ENCODE peak calls at places on chromosome 17, in six cellular contexts. K is K562, F is HepG2, Z is H1, A is GM12891, U is GM12878. P is an unnamed sample.

GRCh38 chr17:17698869-17699351 is 17.7 kb downstream of the RAI1 start:
- DNase-seq in K (no peak), F (no peak), Z (no peak), A (no peak), U (no peak), P (no peak)

GRCh38 chr17:60524463-60525346 is 1.3 kb downstream of the APPBP2 start:
- DNase-seq in K (no peak), F (no peak), Z (no peak), A (no peak), U (no peak), P (no peak)

GRCh38 chr17:70995997-70996396 is 826.7 kb downstream of the KCNJ2 start:
- DNase-seq in K (no peak), F (no peak), Z (no peak), A (no peak), U (no peak), P (no peak)

GRCh38 chr17:78780852-78781338 is 1.2 kb downstream of the CYTH1 start:
- DNase-seq in K (no peak), F (no peak), Z (no peak), A (no peak), U (no peak), P (no peak)

GRCh38 chr17:40664582-40665333 is at the start of gene KRT222:
- DNase-seq in K (no peak), F (no peak), Z (no peak), A (no peak), U (no peak), P (no peak)

GRCh38 chr17:81713556-81714411 is 1.7 kb downstream of the SLC25A10 start:
- DNase-seq in K (peak; percentile 70), F (peak; percentile 74), Z (no peak), A (no peak), U (no peak), P (no peak)

GRCh38 chr17:52306314-52306713 is 147.8 kb upstream of the CA10 start:
- DNase-seq in K (no peak), F (no peak), Z (no peak), A (no peak), U (no peak), P (no peak)

GRCh38 chr17:29573558-29573870 is 5.0 kb downstream of the TP53I13 start:
- DNase-seq in K (no peak), F (no peak), Z (no peak), A (no peak), U (no peak), P (no peak)

GRCh38 chr17:36878216-36878615 is 59.1 kb upstream of the LHX1 start:
- DNase-seq in K (no peak), F (no peak), Z (no peak), A (no peak), U (no peak), P (no peak)

GRCh38 chr17:73072254-73072962 is 20.1 kb downstream of the SLC39A11 start:
- DNase-seq in K (no peak), F (no peak), Z (no peak), A (no peak), U (no peak), P (no peak)

GRCh38 chr17:20944014-20944905 is 98.6 kb downstream of the USP22 start:
- DNase-seq in K (no peak), F (peak; percentile 37), Z (no peak), A (no peak), U (no peak), P (no peak)

GRCh38 chr17:83125515-83126274 is 46.3 kb downstream of the METRNL start:
- DNase-seq in K (no peak), F (no peak), Z (no peak), A (no peak), U (no peak), P (no peak)

GRCh38 chr17:44832821-44833220 is 2.7 kb upstream of the GJC1 start:
- DNase-seq in K (no peak), F (no peak), Z (no peak), A (no peak), U (no peak), P (no peak)

GRCh38 chr17:79618383-79619067 is 7.7 kb upstream of the RBFOX3 start:
- DNase-seq in K (no peak), F (no peak), Z (no peak), A (no peak), U (no peak), P (no peak)

GRCh38 chr17:40536731-40537171 is 28.5 kb downstream of the CCR7 start:
- DNase-seq in K (no peak), F (no peak), Z (no peak), A (no peak), U (no peak), P (no peak)

GRCh38 chr17:31068291-31068690 is 26.5 kb upstream of the NF1 start:
- DNase-seq in K (peak; percentile 53), F (peak; percentile 37), Z (no peak), A (no peak), U (no peak), P (peak; percentile 13)

GRCh38 chr17:38585056-38585804 is 20.5 kb downstream of the SRCIN1 start:
- DNase-seq in K (peak; percentile 46), F (peak; percentile 33), Z (no peak), A (no peak), U (no peak), P (no peak)

GRCh38 chr17:69565447-69565846 is 150.9 kb downstream of the MAP2K6 start:
- DNase-seq in K (no peak), F (no peak), Z (no peak), A (no peak), U (no peak), P (no peak)

GRCh38 chr17:78132086-78132676 is 1.6 kb downstream of the TMC8 start:
- DNase-seq in K (no peak), F (no peak), Z (no peak), A (no peak), U (no peak), P (no peak)

GRCh38 chr17:59094921-59095530 is 11.7 kb downstream of the TRIM37 start:
- DNase-seq in K (no peak), F (no peak), Z (no peak), A (no peak), U (no peak), P (no peak)

GRCh38 chr17:36034127-36034526 is 16.4 kb upstream of the CCL23 start:
- DNase-seq in K (no peak), F (no peak), Z (no peak), A (no peak), U (peak; percentile 62), P (no peak)

GRCh38 chr17:68775338-68775737 is 174.2 kb upstream of the FAM20A start:
- DNase-seq in K (no peak), F (no peak), Z (no peak), A (no peak), U (no peak), P (no peak)

GRCh38 chr17:50117202-50118040 is 12.5 kb downstream of the SAMD14 start:
- DNase-seq in K (peak; percentile 84), F (peak; percentile 51), Z (no peak), A (peak; percentile 78), U (no peak), P (peak; percentile 58)
- TF ChIP-seq POLR2AphosphoS5 in K (no peak), F (no peak), Z (peak; percentile 30), A (no peak), U (no peak), P (no peak)

DNA sequence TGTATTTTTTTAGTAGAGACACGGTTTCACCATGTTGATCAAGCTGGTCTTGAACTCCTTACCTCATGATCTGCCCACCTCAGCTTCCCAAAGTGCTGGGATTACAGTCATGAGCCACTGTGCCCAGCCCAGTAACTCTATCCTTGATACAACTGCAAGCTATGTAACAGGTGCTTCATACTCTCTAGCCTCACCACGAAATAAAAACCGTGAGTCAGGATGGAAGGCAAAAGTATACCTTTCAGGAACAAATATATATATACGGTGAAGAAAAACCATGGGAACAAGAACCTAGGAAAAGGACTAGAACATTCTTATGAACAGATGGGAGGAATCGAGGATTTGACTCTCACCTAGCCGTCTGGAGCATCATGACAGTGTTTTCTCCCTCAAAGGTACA is 9.6 kb upstream of the FBF1 start:
- DNase-seq in K (no peak), F (no peak), Z (no peak), A (no peak), U (no peak), P (no peak)
- TF ChIP-seq TAF1 in K (no peak), F (no peak), Z (no peak), A (no peak), U (no peak), P (no peak)

GRCh38 chr17:47253541-47254402 is at the start of gene ITGB3:
- DNase-seq in K (peak; percentile 91), F (peak; percentile 37), Z (no peak), A (peak; percentile 79), U (no peak), P (peak; percentile 67)
- TF ChIP-seq POLR2A in K (peak; percentile 42), F (no peak), Z (no peak), A (no peak), U (peak; percentile 34), P (peak; percentile 50)

GRCh38 chr17:8185580-8186445 is 4.2 kb downstream of the BORCS6 start:
- DNase-seq in K (peak; percentile 33), F (peak; percentile 65), Z (no peak), A (no peak), U (no peak), P (no peak)
- TF ChIP-seq POLR2AphosphoS5 in K (no peak), F (no peak), Z (no peak), A (no peak), U (peak; percentile 47), P (no peak)

GRCh38 chr17:13537211-13537610 is 64.5 kb downstream of the HS3ST3A1 start:
- DNase-seq in K (no peak), F (no peak), Z (no peak), A (no peak), U (no peak), P (no peak)
- TF ChIP-seq TAF1 in K (no peak), F (no peak), Z (no peak), A (no peak), U (no peak), P (no peak)

DNA sequence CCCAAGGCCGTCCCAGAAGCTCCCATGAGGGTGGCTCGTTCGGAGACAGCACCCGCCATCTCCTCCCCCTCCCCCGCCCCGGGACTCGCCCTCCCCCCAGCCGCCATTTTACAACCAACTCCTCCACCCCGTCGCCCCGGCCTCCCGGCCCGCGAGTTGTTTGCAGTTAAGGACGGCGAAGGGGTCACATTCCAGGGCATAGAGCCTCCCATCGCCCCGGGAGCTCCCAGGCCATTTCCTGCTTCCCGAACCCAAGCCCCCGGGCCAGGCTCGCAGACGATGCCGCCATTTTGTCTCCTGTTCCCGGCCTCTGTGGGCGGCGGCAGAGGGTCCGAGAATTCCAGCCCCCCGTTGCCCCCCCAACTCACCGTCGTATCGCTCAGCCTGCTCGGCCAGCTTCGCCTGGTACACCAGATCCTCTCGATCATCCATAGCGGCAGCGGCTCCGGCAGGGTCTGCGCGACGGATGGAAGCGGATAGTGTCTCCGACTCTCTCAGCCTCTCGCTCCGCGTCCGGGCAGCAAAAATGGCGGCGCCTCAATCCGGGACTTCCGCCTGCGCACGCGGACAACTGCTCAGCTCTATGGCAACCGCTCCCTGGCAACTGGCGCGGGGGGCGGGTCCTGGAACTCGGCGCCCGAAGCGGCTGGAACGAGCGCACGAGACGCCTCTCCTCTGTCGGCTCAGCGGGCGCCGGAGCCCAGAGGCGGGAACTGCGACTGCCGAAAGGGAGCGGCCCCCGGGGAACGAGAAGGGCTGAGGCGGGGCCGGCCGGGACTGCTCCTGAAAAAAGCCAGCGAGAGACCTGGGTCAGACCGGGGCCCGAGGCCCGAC is at the start of gene YWHAE:
- DNase-seq in K (peak; percentile 85), F (peak; percentile 89), Z (peak; percentile 84), A (peak; percentile 96), U (peak; percentile 62), P (peak; percentile 94)
- TF ChIP-seq POLR2A in K (peak; percentile 96), F (peak; percentile 90), Z (peak; percentile 97), A (peak; percentile 97), U (peak; percentile 98), P (peak; percentile 97)

P was measured in GM12892.